ENCODE peak calls at places on chromosome 5, in six cellular contexts. One of them, this sample, is unnamed.

GRCh38 chr5:474826-475661 is 32.1 kb downstream of the EXOC3 start:
- DNase-seq in H54: no peak
- DNase-seq in stimulated activated CD4-positive, alpha-beta T cell treated with anti-CD3 and anti-CD28 coated beads, Interleukin-15, amount 100 ng/mL, for 1 hour: no peak
- DNase-seq in GM13976: no peak
- DNase-seq in foreskin fibroblast: no peak
- DNase-seq in CD4-positive, CD25-positive, alpha-beta regulatory T cell: no peak
- DNase-seq in this sample: no peak

GRCh38 chr5:94690778-94691177 is 72.3 kb downstream of the SLF1 start:
- DNase-seq in CD4-positive, CD25-positive, alpha-beta regulatory T cell: no peak
- DNase-seq in foreskin fibroblast: no peak
- DNase-seq in H54: no peak
- DNase-seq in GM13976: no peak
- DNase-seq in stimulated activated CD4-positive, alpha-beta T cell treated with anti-CD3 and anti-CD28 coated beads, Interleukin-15, amount 100 ng/mL, for 1 hour: no peak
- DNase-seq in this sample: no peak

GRCh38 chr5:151498395-151499155 is 51.2 kb downstream of the SLC36A1 start:
- DNase-seq in H54: no peak
- DNase-seq in foreskin fibroblast: no peak
- DNase-seq in stimulated activated CD4-positive, alpha-beta T cell treated with anti-CD3 and anti-CD28 coated beads, Interleukin-15, amount 100 ng/mL, for 1 hour: no peak
- DNase-seq in CD4-positive, CD25-positive, alpha-beta regulatory T cell: no peak
- DNase-seq in GM13976: no peak
- DNase-seq in this sample: no peak

GRCh38 chr5:158780656-158781237 is 319.0 kb downstream of the EBF1 start:
- DNase-seq in H54: no peak
- DNase-seq in stimulated activated CD4-positive, alpha-beta T cell treated with anti-CD3 and anti-CD28 coated beads, Interleukin-15, amount 100 ng/mL, for 1 hour: no peak
- DNase-seq in foreskin fibroblast: no peak
- DNase-seq in GM13976: peak
- DNase-seq in CD4-positive, CD25-positive, alpha-beta regulatory T cell: no peak
- DNase-seq in this sample: no peak

GRCh38 chr5:124865603-124866354 is 119.3 kb upstream of the ZNF608 start:
- DNase-seq in H54: no peak
- DNase-seq in GM13976: no peak
- DNase-seq in stimulated activated CD4-positive, alpha-beta T cell treated with anti-CD3 and anti-CD28 coated beads, Interleukin-15, amount 100 ng/mL, for 1 hour: no peak
- DNase-seq in foreskin fibroblast: peak
- DNase-seq in CD4-positive, CD25-positive, alpha-beta regulatory T cell: no peak
- DNase-seq in this sample: no peak

GRCh38 chr5:21823588-21823987 is 1029.6 kb downstream of the CDH12 start:
- DNase-seq in H54: no peak
- DNase-seq in GM13976: no peak
- DNase-seq in CD4-positive, CD25-positive, alpha-beta regulatory T cell: no peak
- DNase-seq in foreskin fibroblast: no peak
- DNase-seq in stimulated activated CD4-positive, alpha-beta T cell treated with anti-CD3 and anti-CD28 coated beads, Interleukin-15, amount 100 ng/mL, for 1 hour: no peak
- DNase-seq in this sample: no peak

GRCh38 chr5:1907616-1908015 is 24.9 kb upstream of the IRX4 start:
- DNase-seq in CD4-positive, CD25-positive, alpha-beta regulatory T cell: no peak
- DNase-seq in foreskin fibroblast: no peak
- DNase-seq in stimulated activated CD4-positive, alpha-beta T cell treated with anti-CD3 and anti-CD28 coated beads, Interleukin-15, amount 100 ng/mL, for 1 hour: no peak
- DNase-seq in H54: no peak
- DNase-seq in GM13976: no peak
- DNase-seq in this sample: no peak

GRCh38 chr5:110058175-110058574 is 368.4 kb downstream of the MAN2A1 start:
- DNase-seq in foreskin fibroblast: no peak
- DNase-seq in stimulated activated CD4-positive, alpha-beta T cell treated with anti-CD3 and anti-CD28 coated beads, Interleukin-15, amount 100 ng/mL, for 1 hour: no peak
- DNase-seq in GM13976: no peak
- DNase-seq in H54: no peak
- DNase-seq in CD4-positive, CD25-positive, alpha-beta regulatory T cell: no peak
- DNase-seq in this sample: no peak

GRCh38 chr5:107869459-107870115 is 198.8 kb upstream of the EFNA5 start:
- DNase-seq in H54: peak
- DNase-seq in foreskin fibroblast: peak
- DNase-seq in CD4-positive, CD25-positive, alpha-beta regulatory T cell: no peak
- DNase-seq in GM13976: no peak
- DNase-seq in stimulated activated CD4-positive, alpha-beta T cell treated with anti-CD3 and anti-CD28 coated beads, Interleukin-15, amount 100 ng/mL, for 1 hour: no peak
- DNase-seq in this sample: no peak

GRCh38 chr5:35823347-35823875 is 33.3 kb upstream of the IL7R start:
- DNase-seq in GM13976: no peak
- DNase-seq in CD4-positive, CD25-positive, alpha-beta regulatory T cell: no peak
- DNase-seq in foreskin fibroblast: no peak
- DNase-seq in stimulated activated CD4-positive, alpha-beta T cell treated with anti-CD3 and anti-CD28 coated beads, Interleukin-15, amount 100 ng/mL, for 1 hour: no peak
- DNase-seq in H54: no peak
- DNase-seq in this sample: no peak

GRCh38 chr5:57937025-57937424 is 454.4 kb upstream of the ACTBL2 start:
- DNase-seq in GM13976: no peak
- DNase-seq in H54: no peak
- DNase-seq in foreskin fibroblast: peak
- DNase-seq in CD4-positive, CD25-positive, alpha-beta regulatory T cell: no peak
- DNase-seq in stimulated activated CD4-positive, alpha-beta T cell treated with anti-CD3 and anti-CD28 coated beads, Interleukin-15, amount 100 ng/mL, for 1 hour: no peak
- DNase-seq in this sample: no peak

GRCh38 chr5:176891331-176891958 is 7.7 kb downstream of the HK3 start:
- DNase-seq in foreskin fibroblast: no peak
- DNase-seq in CD4-positive, CD25-positive, alpha-beta regulatory T cell: no peak
- DNase-seq in H54: no peak
- DNase-seq in stimulated activated CD4-positive, alpha-beta T cell treated with anti-CD3 and anti-CD28 coated beads, Interleukin-15, amount 100 ng/mL, for 1 hour: no peak
- DNase-seq in GM13976: no peak
- DNase-seq in this sample: no peak

GRCh38 chr5:78576376-78576775 is 72.2 kb downstream of the LHFPL2 start:
- DNase-seq in H54: no peak
- DNase-seq in GM13976: no peak
- DNase-seq in CD4-positive, CD25-positive, alpha-beta regulatory T cell: no peak
- DNase-seq in stimulated activated CD4-positive, alpha-beta T cell treated with anti-CD3 and anti-CD28 coated beads, Interleukin-15, amount 100 ng/mL, for 1 hour: no peak
- DNase-seq in foreskin fibroblast: no peak
- DNase-seq in this sample: no peak

GRCh38 chr5:81068635-81069034 is 108.5 kb downstream of the RASGRF2 start:
- DNase-seq in CD4-positive, CD25-positive, alpha-beta regulatory T cell: no peak
- DNase-seq in foreskin fibroblast: no peak
- DNase-seq in stimulated activated CD4-positive, alpha-beta T cell treated with anti-CD3 and anti-CD28 coated beads, Interleukin-15, amount 100 ng/mL, for 1 hour: no peak
- DNase-seq in H54: no peak
- DNase-seq in GM13976: no peak
- DNase-seq in this sample: no peak

GRCh38 chr5:122424211-122424610 is 112.2 kb downstream of the SNCAIP start:
- DNase-seq in H54: no peak
- DNase-seq in GM13976: no peak
- DNase-seq in stimulated activated CD4-positive, alpha-beta T cell treated with anti-CD3 and anti-CD28 coated beads, Interleukin-15, amount 100 ng/mL, for 1 hour: no peak
- DNase-seq in CD4-positive, CD25-positive, alpha-beta regulatory T cell: no peak
- DNase-seq in foreskin fibroblast: no peak
- DNase-seq in this sample: no peak

GRCh38 chr5:139022528-139022927 is 147.4 kb upstream of the LRRTM2 start:
- DNase-seq in H54: no peak
- DNase-seq in foreskin fibroblast: no peak
- DNase-seq in GM13976: no peak
- DNase-seq in CD4-positive, CD25-positive, alpha-beta regulatory T cell: no peak
- DNase-seq in stimulated activated CD4-positive, alpha-beta T cell treated with anti-CD3 and anti-CD28 coated beads, Interleukin-15, amount 100 ng/mL, for 1 hour: no peak
- DNase-seq in this sample: no peak

GRCh38 chr5:7488734-7489133 is 92.8 kb downstream of the ADCY2 start:
- DNase-seq in GM13976: no peak
- DNase-seq in CD4-positive, CD25-positive, alpha-beta regulatory T cell: no peak
- DNase-seq in stimulated activated CD4-positive, alpha-beta T cell treated with anti-CD3 and anti-CD28 coated beads, Interleukin-15, amount 100 ng/mL, for 1 hour: no peak
- DNase-seq in H54: no peak
- DNase-seq in foreskin fibroblast: no peak
- DNase-seq in this sample: no peak

GRCh38 chr5:93579561-93580386 is 1.2 kb downstream of the NR2F1-AS1 start:
- DNase-seq in foreskin fibroblast: no peak
- DNase-seq in H54: no peak
- DNase-seq in GM13976: no peak
- DNase-seq in stimulated activated CD4-positive, alpha-beta T cell treated with anti-CD3 and anti-CD28 coated beads, Interleukin-15, amount 100 ng/mL, for 1 hour: no peak
- DNase-seq in CD4-positive, CD25-positive, alpha-beta regulatory T cell: no peak
- DNase-seq in this sample: no peak

GRCh38 chr5:150339165-150339564 is 18.3 kb upstream of the TCOF1 start:
- DNase-seq in stimulated activated CD4-positive, alpha-beta T cell treated with anti-CD3 and anti-CD28 coated beads, Interleukin-15, amount 100 ng/mL, for 1 hour: no peak
- DNase-seq in foreskin fibroblast: no peak
- DNase-seq in CD4-positive, CD25-positive, alpha-beta regulatory T cell: no peak
- DNase-seq in H54: no peak
- DNase-seq in GM13976: no peak
- DNase-seq in this sample: no peak

GRCh38 chr5:180133971-180134508 is 62.5 kb upstream of the RNF130 start:
- DNase-seq in foreskin fibroblast: no peak
- DNase-seq in GM13976: no peak
- DNase-seq in H54: no peak
- DNase-seq in CD4-positive, CD25-positive, alpha-beta regulatory T cell: no peak
- DNase-seq in stimulated activated CD4-positive, alpha-beta T cell treated with anti-CD3 and anti-CD28 coated beads, Interleukin-15, amount 100 ng/mL, for 1 hour: no peak
- DNase-seq in this sample: no peak

GRCh38 chr5:169861433-169861832 is 118.9 kb downstream of the INSYN2B start:
- DNase-seq in H54: no peak
- DNase-seq in GM13976: no peak
- DNase-seq in stimulated activated CD4-positive, alpha-beta T cell treated with anti-CD3 and anti-CD28 coated beads, Interleukin-15, amount 100 ng/mL, for 1 hour: no peak
- DNase-seq in CD4-positive, CD25-positive, alpha-beta regulatory T cell: no peak
- DNase-seq in foreskin fibroblast: no peak
- DNase-seq in this sample: no peak

GRCh38 chr5:72452515-72453259 is 54.5 kb downstream of the ZNF366 start:
- DNase-seq in CD4-positive, CD25-positive, alpha-beta regulatory T cell: no peak
- DNase-seq in foreskin fibroblast: peak
- DNase-seq in H54: peak
- DNase-seq in stimulated activated CD4-positive, alpha-beta T cell treated with anti-CD3 and anti-CD28 coated beads, Interleukin-15, amount 100 ng/mL, for 1 hour: no peak
- DNase-seq in GM13976: no peak
- DNase-seq in this sample: no peak

GRCh38 chr5:90894866-90895420 is 336.3 kb downstream of the ADGRV1 start:
- DNase-seq in foreskin fibroblast: no peak
- DNase-seq in H54: no peak
- DNase-seq in stimulated activated CD4-positive, alpha-beta T cell treated with anti-CD3 and anti-CD28 coated beads, Interleukin-15, amount 100 ng/mL, for 1 hour: no peak
- DNase-seq in GM13976: no peak
- DNase-seq in CD4-positive, CD25-positive, alpha-beta regulatory T cell: no peak
- DNase-seq in this sample: no peak

GRCh38 chr5:61167382-61167781 is 5.1 kb upstream of the SMIM15 start:
- DNase-seq in GM13976: peak
- DNase-seq in foreskin fibroblast: peak
- DNase-seq in H54: no peak
- DNase-seq in CD4-positive, CD25-positive, alpha-beta regulatory T cell: no peak
- DNase-seq in stimulated activated CD4-positive, alpha-beta T cell treated with anti-CD3 and anti-CD28 coated beads, Interleukin-15, amount 100 ng/mL, for 1 hour: no peak
- DNase-seq in this sample: no peak

GRCh38 chr5:73856972-73857371 is 231.0 kb downstream of the ARHGEF28 start:
- DNase-seq in foreskin fibroblast: no peak
- DNase-seq in H54: no peak
- DNase-seq in CD4-positive, CD25-positive, alpha-beta regulatory T cell: no peak
- DNase-seq in stimulated activated CD4-positive, alpha-beta T cell treated with anti-CD3 and anti-CD28 coated beads, Interleukin-15, amount 100 ng/mL, for 1 hour: no peak
- DNase-seq in GM13976: no peak
- DNase-seq in this sample: no peak

GRCh38 chr5:113161806-113162205 is 185.2 kb downstream of the DCP2 start:
- DNase-seq in foreskin fibroblast: peak
- DNase-seq in H54: no peak
- DNase-seq in GM13976: no peak
- DNase-seq in CD4-positive, CD25-positive, alpha-beta regulatory T cell: no peak
- DNase-seq in stimulated activated CD4-positive, alpha-beta T cell treated with anti-CD3 and anti-CD28 coated beads, Interleukin-15, amount 100 ng/mL, for 1 hour: no peak
- DNase-seq in this sample: no peak

GRCh38 chr5:37839441-37840035 is 303 bp downstream of the GDNF start:
- DNase-seq in CD4-positive, CD25-positive, alpha-beta regulatory T cell: no peak
- DNase-seq in GM13976: peak
- DNase-seq in H54: no peak
- DNase-seq in stimulated activated CD4-positive, alpha-beta T cell treated with anti-CD3 and anti-CD28 coated beads, Interleukin-15, amount 100 ng/mL, for 1 hour: no peak
- DNase-seq in foreskin fibroblast: peak
- DNase-seq in this sample: no peak

GRCh38 chr5:96588551-96588950 is 73.6 kb upstream of the CAST start:
- DNase-seq in H54: no peak
- DNase-seq in CD4-positive, CD25-positive, alpha-beta regulatory T cell: no peak
- DNase-seq in stimulated activated CD4-positive, alpha-beta T cell treated with anti-CD3 and anti-CD28 coated beads, Interleukin-15, amount 100 ng/mL, for 1 hour: no peak
- DNase-seq in foreskin fibroblast: no peak
- DNase-seq in GM13976: no peak
- DNase-seq in this sample: no peak

GRCh38 chr5:125551246-125551645 is 804.8 kb upstream of the ZNF608 start:
- DNase-seq in foreskin fibroblast: peak
- DNase-seq in H54: no peak
- DNase-seq in stimulated activated CD4-positive, alpha-beta T cell treated with anti-CD3 and anti-CD28 coated beads, Interleukin-15, amount 100 ng/mL, for 1 hour: no peak
- DNase-seq in GM13976: no peak
- DNase-seq in CD4-positive, CD25-positive, alpha-beta regulatory T cell: no peak
- DNase-seq in this sample: no peak

GRCh38 chr5:95986937-95987520 is 25.4 kb upstream of the ELL2 start:
- DNase-seq in foreskin fibroblast: no peak
- DNase-seq in CD4-positive, CD25-positive, alpha-beta regulatory T cell: no peak
- DNase-seq in GM13976: no peak
- DNase-seq in H54: no peak
- DNase-seq in stimulated activated CD4-positive, alpha-beta T cell treated with anti-CD3 and anti-CD28 coated beads, Interleukin-15, amount 100 ng/mL, for 1 hour: no peak
- DNase-seq in this sample: no peak

GRCh38 chr5:127353339-127353738 is 62.7 kb downstream of the MEGF10 start:
- DNase-seq in foreskin fibroblast: no peak
- DNase-seq in GM13976: no peak
- DNase-seq in CD4-positive, CD25-positive, alpha-beta regulatory T cell: no peak
- DNase-seq in stimulated activated CD4-positive, alpha-beta T cell treated with anti-CD3 and anti-CD28 coated beads, Interleukin-15, amount 100 ng/mL, for 1 hour: no peak
- DNase-seq in H54: no peak
- DNase-seq in this sample: no peak

GRCh38 chr5:134592141-134592746 is 40.4 kb downstream of the SAR1B start:
- DNase-seq in H54: no peak
- DNase-seq in CD4-positive, CD25-positive, alpha-beta regulatory T cell: no peak
- DNase-seq in GM13976: peak
- DNase-seq in stimulated activated CD4-positive, alpha-beta T cell treated with anti-CD3 and anti-CD28 coated beads, Interleukin-15, amount 100 ng/mL, for 1 hour: no peak
- DNase-seq in foreskin fibroblast: no peak
- DNase-seq in this sample: no peak

GRCh38 chr5:78009937-78010527 is 233.9 kb upstream of the TBCA start:
- DNase-seq in GM13976: no peak
- DNase-seq in CD4-positive, CD25-positive, alpha-beta regulatory T cell: no peak
- DNase-seq in foreskin fibroblast: peak
- DNase-seq in H54: no peak
- DNase-seq in stimulated activated CD4-positive, alpha-beta T cell treated with anti-CD3 and anti-CD28 coated beads, Interleukin-15, amount 100 ng/mL, for 1 hour: no peak
- DNase-seq in this sample: no peak

GRCh38 chr5:156326718-156327259 is at the start of gene SGCD:
- DNase-seq in stimulated activated CD4-positive, alpha-beta T cell treated with anti-CD3 and anti-CD28 coated beads, Interleukin-15, amount 100 ng/mL, for 1 hour: no peak
- DNase-seq in foreskin fibroblast: peak
- DNase-seq in GM13976: no peak
- DNase-seq in CD4-positive, CD25-positive, alpha-beta regulatory T cell: no peak
- DNase-seq in H54: no peak
- DNase-seq in this sample: no peak

GRCh38 chr5:17405976-17406876 is 91.8 kb upstream of the TAF11L2 start:
- DNase-seq in H54: no peak
- DNase-seq in foreskin fibroblast: no peak
- DNase-seq in stimulated activated CD4-positive, alpha-beta T cell treated with anti-CD3 and anti-CD28 coated beads, Interleukin-15, amount 100 ng/mL, for 1 hour: no peak
- DNase-seq in GM13976: no peak
- DNase-seq in CD4-positive, CD25-positive, alpha-beta regulatory T cell: no peak
- DNase-seq in this sample: no peak

GRCh38 chr5:176676361-176676824 is 29.1 kb downstream of the TSPAN17 start:
- DNase-seq in foreskin fibroblast: peak
- DNase-seq in H54: peak
- DNase-seq in GM13976: peak
- DNase-seq in stimulated activated CD4-positive, alpha-beta T cell treated with anti-CD3 and anti-CD28 coated beads, Interleukin-15, amount 100 ng/mL, for 1 hour: no peak
- DNase-seq in CD4-positive, CD25-positive, alpha-beta regulatory T cell: no peak
- DNase-seq in this sample: no peak

GRCh38 chr5:107831612-107832395 is 161.1 kb upstream of the EFNA5 start:
- DNase-seq in foreskin fibroblast: peak
- DNase-seq in H54: no peak
- DNase-seq in CD4-positive, CD25-positive, alpha-beta regulatory T cell: no peak
- DNase-seq in GM13976: no peak
- DNase-seq in stimulated activated CD4-positive, alpha-beta T cell treated with anti-CD3 and anti-CD28 coated beads, Interleukin-15, amount 100 ng/mL, for 1 hour: no peak
- DNase-seq in this sample: no peak

GRCh38 chr5:16803831-16804230 is 132.3 kb downstream of the MYO10 start:
- DNase-seq in foreskin fibroblast: no peak
- DNase-seq in stimulated activated CD4-positive, alpha-beta T cell treated with anti-CD3 and anti-CD28 coated beads, Interleukin-15, amount 100 ng/mL, for 1 hour: no peak
- DNase-seq in CD4-positive, CD25-positive, alpha-beta regulatory T cell: no peak
- DNase-seq in GM13976: no peak
- DNase-seq in H54: no peak
- DNase-seq in this sample: no peak

GRCh38 chr5:56566374-56567249 is 248.7 kb upstream of the MAP3K1 start:
- DNase-seq in foreskin fibroblast: no peak
- DNase-seq in GM13976: no peak
- DNase-seq in H54: no peak
- DNase-seq in CD4-positive, CD25-positive, alpha-beta regulatory T cell: no peak
- DNase-seq in stimulated activated CD4-positive, alpha-beta T cell treated with anti-CD3 and anti-CD28 coated beads, Interleukin-15, amount 100 ng/mL, for 1 hour: no peak
- DNase-seq in this sample: no peak

GRCh38 chr5:32712463-32713395 is 1.6 kb downstream of the NPR3 start:
- DNase-seq in H54: no peak
- DNase-seq in stimulated activated CD4-positive, alpha-beta T cell treated with anti-CD3 and anti-CD28 coated beads, Interleukin-15, amount 100 ng/mL, for 1 hour: no peak
- DNase-seq in CD4-positive, CD25-positive, alpha-beta regulatory T cell: no peak
- DNase-seq in foreskin fibroblast: peak
- DNase-seq in GM13976: peak
- DNase-seq in this sample: peak